ENCODE peak calls at places on chromosomes 4 and X, in five cellular contexts. One of them, this sample, is unnamed.

GRCh38 chrX:69000857-69001256 is 164.4 kb downstream of the PJA1 start:
- DNase-seq in body of pancreas: no peak
- DNase-seq in adrenal gland: no peak
- DNase-seq in lower leg skin: no peak
- DNase-seq in H54: no peak
- DNase-seq in this sample: no peak

GRCh38 chrX:46573896-46574336 is 351 bp downstream of the CHST7 start:
- DNase-seq in body of pancreas: peak; percentile 61
- DNase-seq in adrenal gland: peak; percentile 76
- DNase-seq in lower leg skin: peak; percentile 88
- DNase-seq in H54: no peak
- DNase-seq in this sample: peak; percentile 51

GRCh38 chr4:178778500-178778899 is 1336.3 kb upstream of the AGA start:
- DNase-seq in body of pancreas: no peak
- DNase-seq in adrenal gland: no peak
- DNase-seq in lower leg skin: no peak
- DNase-seq in H54: no peak
- DNase-seq in this sample: no peak

GRCh38 chr4:85860066-85860465 is 385.1 kb downstream of the ARHGAP24 start:
- DNase-seq in body of pancreas: no peak
- DNase-seq in adrenal gland: no peak
- DNase-seq in lower leg skin: no peak
- DNase-seq in H54: no peak
- DNase-seq in this sample: no peak

GRCh38 chr4:144564358-144564757 is 81.6 kb upstream of the HHIP start:
- DNase-seq in body of pancreas: no peak
- DNase-seq in adrenal gland: no peak
- DNase-seq in lower leg skin: no peak
- DNase-seq in H54: no peak
- DNase-seq in this sample: no peak

GRCh38 chr4:20086768-20087167 is 164.9 kb upstream of the SLIT2 start:
- DNase-seq in body of pancreas: no peak
- DNase-seq in adrenal gland: no peak
- DNase-seq in lower leg skin: no peak
- DNase-seq in H54: no peak
- DNase-seq in this sample: no peak

GRCh38 chrX:152072236-152072635 is 66.1 kb downstream of the MAGEA10 start:
- DNase-seq in body of pancreas: peak; percentile 5
- DNase-seq in adrenal gland: no peak
- DNase-seq in lower leg skin: no peak
- DNase-seq in H54: peak; percentile 2
- DNase-seq in this sample: no peak

GRCh38 chr4:71367546-71367945 is 28.7 kb downstream of the SLC4A4 start:
- DNase-seq in body of pancreas: no peak
- DNase-seq in adrenal gland: no peak
- DNase-seq in lower leg skin: no peak
- DNase-seq in H54: no peak
- DNase-seq in this sample: no peak

GRCh38 chr4:151567056-151567455 is 158.1 kb downstream of the FHIP1A start:
- DNase-seq in body of pancreas: no peak
- DNase-seq in adrenal gland: no peak
- DNase-seq in lower leg skin: no peak
- DNase-seq in H54: no peak
- DNase-seq in this sample: no peak

GRCh38 chrX:100731441-100732281 is at the start of gene SYTL4:
- DNase-seq in body of pancreas: peak; percentile 57
- DNase-seq in adrenal gland: no peak
- DNase-seq in lower leg skin: peak; percentile 87
- DNase-seq in H54: peak; percentile 50
- DNase-seq in this sample: peak; percentile 67

GRCh38 chr4:1711906-1712215 is 258 bp downstream of the SLBP start:
- DNase-seq in body of pancreas: no peak
- DNase-seq in adrenal gland: no peak
- DNase-seq in lower leg skin: no peak
- DNase-seq in H54: no peak
- DNase-seq in this sample: no peak

GRCh38 chr4:108109997-108110416 is 58.7 kb downstream of the LEF1 start:
- DNase-seq in body of pancreas: no peak
- DNase-seq in adrenal gland: no peak
- DNase-seq in lower leg skin: no peak
- DNase-seq in H54: no peak
- DNase-seq in this sample: no peak

GRCh38 chr4:37243061-37243460 is 1.5 kb upstream of the NWD2 start:
- DNase-seq in body of pancreas: no peak
- DNase-seq in adrenal gland: no peak
- DNase-seq in lower leg skin: no peak
- DNase-seq in H54: no peak
- DNase-seq in this sample: no peak

GRCh38 chr4:118991686-118992085 is 103.0 kb downstream of the SYNPO2 start:
- DNase-seq in body of pancreas: no peak
- DNase-seq in adrenal gland: no peak
- DNase-seq in lower leg skin: peak; percentile 36
- DNase-seq in H54: no peak
- DNase-seq in this sample: no peak

GRCh38 chrX:130111220-130111934 is 1.1 kb upstream of the ELF4 start:
- DNase-seq in body of pancreas: no peak
- DNase-seq in adrenal gland: no peak
- DNase-seq in lower leg skin: no peak
- DNase-seq in H54: no peak
- DNase-seq in this sample: no peak

GRCh38 chr4:70874268-70875156 is 27.7 kb upstream of the MOB1B start:
- DNase-seq in body of pancreas: no peak
- DNase-seq in adrenal gland: no peak
- DNase-seq in lower leg skin: no peak
- DNase-seq in H54: no peak
- DNase-seq in this sample: no peak

GRCh38 chr4:190019023-190019858 is 7.8 kb downstream of the FRG2 start:
- DNase-seq in body of pancreas: no peak
- DNase-seq in adrenal gland: no peak
- DNase-seq in lower leg skin: no peak
- DNase-seq in H54: no peak
- DNase-seq in this sample: no peak

GRCh38 chrX:150913511-150913910 is 15.0 kb upstream of the CD99L2 start:
- DNase-seq in body of pancreas: no peak
- DNase-seq in adrenal gland: no peak
- DNase-seq in lower leg skin: no peak
- DNase-seq in H54: no peak
- DNase-seq in this sample: no peak

GRCh38 chrX:10929747-10930146 is 181.4 kb upstream of the HCCS start:
- DNase-seq in body of pancreas: no peak
- DNase-seq in adrenal gland: no peak
- DNase-seq in lower leg skin: no peak
- DNase-seq in H54: no peak
- DNase-seq in this sample: no peak

GRCh38 chr4:128809477-128810330 is at the start of gene JADE1:
- DNase-seq in body of pancreas: peak; percentile 96
- DNase-seq in adrenal gland: peak; percentile 98
- DNase-seq in lower leg skin: peak; percentile 98
- DNase-seq in H54: peak; percentile 89
- DNase-seq in this sample: peak; percentile 91

GRCh38 chr4:105633241-105633640 is 75.2 kb downstream of the INTS12 start:
- DNase-seq in body of pancreas: no peak
- DNase-seq in adrenal gland: no peak
- DNase-seq in lower leg skin: no peak
- DNase-seq in H54: no peak
- DNase-seq in this sample: no peak

GRCh38 chrX:24858004-24858746 is 157.6 kb downstream of the ARX start:
- DNase-seq in body of pancreas: no peak
- DNase-seq in adrenal gland: no peak
- DNase-seq in lower leg skin: no peak
- DNase-seq in H54: no peak
- DNase-seq in this sample: no peak

GRCh38 chrX:126164689-126165400 is 1.2 kb downstream of the DCAF12L2 start:
- DNase-seq in body of pancreas: no peak
- DNase-seq in adrenal gland: no peak
- DNase-seq in lower leg skin: peak; percentile 70
- DNase-seq in H54: no peak
- DNase-seq in this sample: no peak

GRCh38 chrX:40090050-40090804 is 7.5 kb downstream of the BCOR start:
- DNase-seq in body of pancreas: peak; percentile 63
- DNase-seq in adrenal gland: peak; percentile 65
- DNase-seq in lower leg skin: no peak
- DNase-seq in H54: no peak
- DNase-seq in this sample: peak; percentile 60

GRCh38 chrX:74606799-74607198 is 7.6 kb downstream of the RLIM start:
- DNase-seq in body of pancreas: no peak
- DNase-seq in adrenal gland: no peak
- DNase-seq in lower leg skin: no peak
- DNase-seq in H54: no peak
- DNase-seq in this sample: no peak

GRCh38 chr4:53061467-53061866 is 199.3 kb downstream of the RASL11B start:
- DNase-seq in body of pancreas: no peak
- DNase-seq in adrenal gland: no peak
- DNase-seq in lower leg skin: no peak
- DNase-seq in H54: no peak
- DNase-seq in this sample: no peak

GRCh38 chrX:41561045-41561444 is 113.9 kb downstream of the NYX start:
- DNase-seq in body of pancreas: no peak
- DNase-seq in adrenal gland: peak; percentile 67
- DNase-seq in lower leg skin: no peak
- DNase-seq in H54: peak; percentile 1
- DNase-seq in this sample: no peak

GRCh38 chrX:65750674-65751469 is 83.4 kb downstream of the MSN start:
- DNase-seq in body of pancreas: no peak
- DNase-seq in adrenal gland: no peak
- DNase-seq in lower leg skin: peak; percentile 42
- DNase-seq in H54: no peak
- DNase-seq in this sample: no peak

GRCh38 chr4:40576651-40577480 is 52.8 kb downstream of the RBM47 start:
- DNase-seq in body of pancreas: peak; percentile 90
- DNase-seq in adrenal gland: peak; percentile 84
- DNase-seq in lower leg skin: peak; percentile 91
- DNase-seq in H54: peak; percentile 42
- DNase-seq in this sample: peak; percentile 93

GRCh38 chrX:72025236-72025770 is 106.4 kb downstream of the RTL5 start:
- DNase-seq in body of pancreas: no peak
- DNase-seq in adrenal gland: no peak
- DNase-seq in lower leg skin: peak; percentile 29
- DNase-seq in H54: no peak
- DNase-seq in this sample: no peak

GRCh38 chrX:31128849-31129248 is 57.0 kb upstream of the FTHL17 start:
- DNase-seq in body of pancreas: no peak
- DNase-seq in adrenal gland: no peak
- DNase-seq in lower leg skin: no peak
- DNase-seq in H54: no peak
- DNase-seq in this sample: no peak

GRCh38 chr4:99394913-99395312 is 40.2 kb downstream of the ADH7 start:
- DNase-seq in body of pancreas: no peak
- DNase-seq in adrenal gland: no peak
- DNase-seq in lower leg skin: no peak
- DNase-seq in H54: no peak
- DNase-seq in this sample: no peak

GRCh38 chr4:15479089-15479912 is 9.6 kb downstream of the CC2D2A start:
- DNase-seq in body of pancreas: peak; percentile 51
- DNase-seq in adrenal gland: peak; percentile 73
- DNase-seq in lower leg skin: no peak
- DNase-seq in H54: peak; percentile 24
- DNase-seq in this sample: peak; percentile 34
- TF ChIP-seq POLR2A in body of pancreas: no peak
- TF ChIP-seq POLR2A in adrenal gland: peak; percentile 29
- TF ChIP-seq POLR2A in lower leg skin: no peak
- TF ChIP-seq POLR2A in H54: peak; percentile 6
- TF ChIP-seq POLR2A in this sample: no peak

DNA sequence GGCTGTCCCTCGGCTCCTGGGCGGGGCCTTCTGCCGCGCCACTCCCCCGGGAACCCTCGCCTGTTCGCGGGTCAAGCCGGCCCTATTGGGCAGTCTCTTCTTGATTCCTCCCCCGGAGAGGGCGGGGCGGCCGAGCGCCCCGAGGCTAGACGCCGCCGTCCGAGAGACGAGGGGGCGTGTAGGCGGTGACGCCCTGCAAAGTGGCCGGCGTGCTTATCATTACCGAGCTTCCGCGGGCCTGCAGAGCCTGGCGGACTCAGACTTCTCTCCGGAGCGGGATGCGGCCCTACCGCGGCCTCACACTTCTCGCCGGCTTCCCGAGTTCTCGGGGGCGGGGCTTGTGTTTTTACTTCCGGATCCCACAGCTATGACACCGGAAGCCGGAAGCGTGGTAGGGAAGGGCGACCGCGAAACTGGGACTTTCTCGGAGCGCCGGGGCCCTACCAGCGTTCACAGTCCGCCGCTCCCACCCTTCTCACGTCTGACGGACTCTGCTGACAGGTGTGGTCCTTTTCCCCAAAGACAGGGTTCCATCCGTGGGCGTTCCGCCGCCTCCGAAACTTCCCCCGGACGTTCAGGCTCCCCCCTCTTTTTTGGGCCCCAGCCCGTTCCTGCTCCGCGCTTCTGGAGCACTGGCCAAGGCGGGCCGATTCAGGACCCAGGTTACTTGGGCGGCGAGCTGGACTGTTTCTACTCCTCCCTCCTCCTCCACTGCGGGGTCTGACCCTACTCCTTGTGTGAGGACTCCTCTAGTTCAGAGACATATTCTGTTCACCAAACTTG is at the start of gene IKBKG:
- DNase-seq in body of pancreas: peak; percentile 90
- DNase-seq in adrenal gland: peak; percentile 94
- DNase-seq in lower leg skin: peak; percentile 97
- DNase-seq in H54: peak; percentile 87
- DNase-seq in this sample: peak; percentile 91
- TF ChIP-seq POLR2A in body of pancreas: peak; percentile 63
- TF ChIP-seq POLR2A in adrenal gland: peak; percentile 36
- TF ChIP-seq POLR2A in lower leg skin: no peak
- TF ChIP-seq POLR2A in H54: no peak
- TF ChIP-seq POLR2A in this sample: peak; percentile 16

DNA sequence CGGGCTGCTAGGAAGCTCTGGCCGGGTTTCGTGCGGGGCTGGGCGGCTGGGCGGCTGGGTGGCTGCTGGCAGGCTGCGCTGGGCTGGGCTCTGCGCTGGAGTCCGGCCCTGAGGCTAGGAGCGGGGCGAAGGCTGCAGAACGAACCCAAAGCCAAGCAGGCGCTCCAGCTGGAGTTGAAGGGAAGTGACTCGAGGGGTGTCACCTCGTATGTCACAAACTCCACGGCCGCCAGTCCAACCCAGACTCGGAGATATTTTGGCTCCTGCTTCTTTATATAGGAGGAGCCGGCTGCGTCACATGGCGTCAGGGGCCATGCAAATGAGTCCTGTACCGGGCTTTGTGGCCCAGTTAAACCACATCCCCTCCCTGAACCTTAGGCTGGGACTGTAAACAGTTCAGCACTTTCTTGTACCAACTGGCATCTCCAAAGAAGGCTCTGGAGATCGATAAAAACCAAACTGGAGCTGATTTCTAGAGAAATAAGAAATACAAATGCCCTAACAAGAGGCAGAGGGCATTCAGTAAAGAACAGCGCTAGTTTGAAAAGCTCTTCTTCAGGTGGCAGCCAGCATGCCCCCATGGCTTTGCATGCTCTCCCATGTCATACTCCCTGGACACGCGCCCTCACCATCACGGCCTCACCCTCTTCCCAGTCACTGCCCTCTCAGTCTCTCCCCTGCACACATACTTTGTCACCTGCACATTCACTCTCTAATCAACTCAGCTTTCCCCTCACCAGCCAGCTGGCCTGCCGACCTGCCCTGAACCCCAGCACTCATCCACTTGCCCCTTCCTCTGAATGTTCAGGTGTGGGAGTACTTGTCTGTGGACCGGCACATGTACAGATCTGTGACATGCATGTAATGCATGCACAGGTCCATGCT is 58.5 kb downstream of the TSC22D3 start:
- DNase-seq in body of pancreas: peak; percentile 74
- DNase-seq in adrenal gland: peak; percentile 97
- DNase-seq in lower leg skin: peak; percentile 98
- DNase-seq in H54: peak; percentile 42
- DNase-seq in this sample: peak; percentile 90
- TF ChIP-seq POLR2A in body of pancreas: peak; percentile 95
- TF ChIP-seq POLR2A in adrenal gland: peak; percentile 99
- TF ChIP-seq POLR2A in lower leg skin: peak; percentile 95
- TF ChIP-seq POLR2A in H54: peak; percentile 89
- TF ChIP-seq POLR2A in this sample: peak; percentile 98

GRCh38 chr4:184343400-184344177 is 125.9 kb upstream of the ENPP6 start:
- DNase-seq in body of pancreas: peak; percentile 77
- DNase-seq in adrenal gland: peak; percentile 94
- DNase-seq in lower leg skin: peak; percentile 92
- DNase-seq in H54: peak; percentile 49
- DNase-seq in this sample: peak; percentile 84
- TF ChIP-seq POLR2A in body of pancreas: peak; percentile 72
- TF ChIP-seq POLR2A in adrenal gland: peak; percentile 87
- TF ChIP-seq POLR2A in lower leg skin: no peak
- TF ChIP-seq POLR2A in H54: peak; percentile 20
- TF ChIP-seq POLR2A in this sample: peak; percentile 52